ENCODE peak calls at places on chromosome 5, in five cellular contexts. C, S, L, R and O are unnamed samples.

GRCh38 chr5:54243483-54244080 is 66.8 kb downstream of the ARL15 start:
- DNase-seq in C (no peak), S (peak), L (peak), R (peak), O (no peak)

GRCh38 chr5:53037141-53037859 is 48.1 kb downstream of the ITGA2 start:
- DNase-seq in C (no peak), S (no peak), L (no peak), R (no peak), O (no peak)

GRCh38 chr5:181243521-181244307 is at the start of gene RACK1:
- DNase-seq in C (peak), S (peak), L (peak), R (peak), O (peak)

GRCh38 chr5:71925608-71926091 is 181.6 kb upstream of the MAP1B start:
- DNase-seq in C (no peak), S (no peak), L (no peak), R (no peak), O (no peak)

GRCh38 chr5:160188151-160188967 is 40.9 kb upstream of the FABP6 start:
- DNase-seq in C (peak), S (peak), L (no peak), R (no peak), O (no peak)

GRCh38 chr5:32710335-32710858 is 724 bp upstream of the NPR3 start:
- DNase-seq in C (peak), S (no peak), L (peak), R (no peak), O (no peak)

GRCh38 chr5:1089621-1090040 is 22.2 kb downstream of the SLC12A7 start:
- DNase-seq in C (no peak), S (no peak), L (no peak), R (no peak), O (no peak)

GRCh38 chr5:179801304-179802206 is 5.1 kb downstream of the MGAT4B start:
- DNase-seq in C (peak), S (peak), L (peak), R (peak), O (no peak)

GRCh38 chr5:103582364-103582763 is 19.8 kb upstream of the NUDT12 start:
- DNase-seq in C (no peak), S (peak), L (peak), R (peak), O (no peak)

GRCh38 chr5:119054082-119054481 is 16.8 kb upstream of the DMXL1 start:
- DNase-seq in C (no peak), S (no peak), L (no peak), R (no peak), O (no peak)

GRCh38 chr5:145981612-145982571 is 45.5 kb downstream of the SH3RF2 start:
- DNase-seq in C (no peak), S (no peak), L (no peak), R (peak), O (no peak)

GRCh38 chr5:4802044-4802443 is 338.1 kb upstream of the ADAMTS16 start:
- DNase-seq in C (no peak), S (no peak), L (no peak), R (no peak), O (no peak)

GRCh38 chr5:143708672-143709071 is 103.3 kb upstream of the HMHB1 start:
- DNase-seq in C (no peak), S (no peak), L (no peak), R (no peak), O (no peak)

GRCh38 chr5:143648696-143649095 is 163.3 kb upstream of the HMHB1 start:
- DNase-seq in C (no peak), S (peak), L (peak), R (no peak), O (no peak)

GRCh38 chr5:32443541-32444190 is 874 bp downstream of the ZFR start:
- DNase-seq in C (peak), S (peak), L (peak), R (no peak), O (no peak)

GRCh38 chr5:72067682-72068470 is 39.4 kb upstream of the MAP1B start:
- DNase-seq in C (no peak), S (no peak), L (no peak), R (no peak), O (no peak)

GRCh38 chr5:7745882-7746735 is 104.8 kb downstream of the CFAP90 start:
- DNase-seq in C (peak), S (peak), L (peak), R (peak), O (peak)

GRCh38 chr5:97062046-97062445 is 80.4 kb downstream of the LIX1 start:
- DNase-seq in C (no peak), S (no peak), L (peak), R (no peak), O (no peak)

GRCh38 chr5:32144637-32145207 is 29.4 kb downstream of the GOLPH3 start:
- DNase-seq in C (no peak), S (no peak), L (peak), R (no peak), O (no peak)

GRCh38 chr5:174271316-174271715 is 225.8 kb downstream of the NSG2 start:
- DNase-seq in C (no peak), S (no peak), L (no peak), R (no peak), O (no peak)

GRCh38 chr5:17255471-17256016 is 38.1 kb downstream of the BASP1 start:
- DNase-seq in C (no peak), S (no peak), L (no peak), R (no peak), O (peak)

GRCh38 chr5:2519153-2519552 is 232.3 kb downstream of the IRX2 start:
- DNase-seq in C (no peak), S (no peak), L (no peak), R (no peak), O (no peak)

GRCh38 chr5:172149073-172149472 is 39.0 kb downstream of the STK10 start:
- DNase-seq in C (no peak), S (peak), L (no peak), R (no peak), O (no peak)

GRCh38 chr5:77218263-77218662 is 7.8 kb downstream of the PDE8B start:
- DNase-seq in C (no peak), S (no peak), L (peak), R (no peak), O (no peak)

GRCh38 chr5:123776761-123777160 is 264.8 kb downstream of the CSNK1G3 start:
- DNase-seq in C (no peak), S (no peak), L (no peak), R (no peak), O (no peak)

GRCh38 chr5:176152933-176153317 is 85.3 kb upstream of the SIMC1 start:
- DNase-seq in C (no peak), S (no peak), L (no peak), R (no peak), O (no peak)
- TF ChIP-seq GABPA in C (no peak), S (no peak), L (no peak), R (no peak), O (no peak)

GRCh38 chr5:141343953-141344463 is 379 bp downstream of the PCDHGA3 start:
- DNase-seq in C (no peak), S (no peak), L (no peak), R (no peak), O (no peak)
- H3K4me3 ChIP-seq in C (no peak), S (peak), L (no peak), R (no peak), O (no peak)

GRCh38 chr5:164202338-164202737 is 696.9 kb downstream of the MAT2B start:
- DNase-seq in C (no peak), S (no peak), L (no peak), R (no peak), O (no peak)

GRCh38 chr5:164203581-164204225 is 698.3 kb downstream of the MAT2B start:
- DNase-seq in C (no peak), S (no peak), L (no peak), R (no peak), O (no peak)

GRCh38 chr5:164206196-164206595 is 700.8 kb downstream of the MAT2B start:
- DNase-seq in C (no peak), S (no peak), L (peak), R (no peak), O (no peak)

GRCh38 chr5:164204338-164204946 is 699.0 kb downstream of the MAT2B start:
- DNase-seq in C (no peak), S (no peak), L (no peak), R (no peak), O (no peak)

DNA sequence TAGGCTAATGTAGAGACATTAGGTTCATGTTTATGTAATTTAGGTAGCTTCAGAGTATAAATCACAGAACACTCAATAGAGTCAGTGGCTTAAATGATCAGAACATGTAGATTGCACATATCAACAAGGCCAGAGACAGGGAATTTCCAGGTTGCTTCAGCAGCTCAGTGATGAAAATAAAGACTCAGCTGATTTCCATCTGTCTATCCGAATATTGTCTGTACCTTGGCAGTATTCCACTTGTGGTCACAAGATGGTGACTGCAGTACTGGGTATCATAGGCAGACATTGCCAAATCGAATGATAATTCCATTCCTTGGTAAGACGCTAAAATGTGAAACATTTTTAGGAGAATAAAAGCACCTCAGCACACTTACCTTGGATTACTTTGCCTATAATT is 702.2 kb downstream of the MAT2B start:
- DNase-seq in C (no peak), S (no peak), L (no peak), R (no peak), O (no peak)
- TF ChIP-seq GABPA in C (no peak), S (no peak), L (no peak), R (no peak), O (no peak)

GRCh38 chr5:132733499-132734148 is 3.7 kb downstream of the KIF3A start:
- DNase-seq in C (no peak), S (no peak), L (no peak), R (no peak), O (no peak)
- H3K4me3 ChIP-seq in C (no peak), S (no peak), L (no peak), R (no peak), O (no peak)

GRCh38 chr5:87390576-87391199 is 22.0 kb downstream of the CCNH start:
- DNase-seq in C (no peak), S (no peak), L (no peak), R (no peak), O (no peak)

GRCh38 chr5:87392170-87392569 is 20.6 kb downstream of the CCNH start:
- DNase-seq in C (no peak), S (no peak), L (no peak), R (no peak), O (no peak)

GRCh38 chr5:87390075-87390474 is 22.7 kb downstream of the CCNH start:
- DNase-seq in C (no peak), S (no peak), L (no peak), R (no peak), O (no peak)

GRCh38 chr5:87394407-87394806 is 18.3 kb downstream of the CCNH start:
- DNase-seq in C (no peak), S (no peak), L (no peak), R (no peak), O (no peak)

DNA sequence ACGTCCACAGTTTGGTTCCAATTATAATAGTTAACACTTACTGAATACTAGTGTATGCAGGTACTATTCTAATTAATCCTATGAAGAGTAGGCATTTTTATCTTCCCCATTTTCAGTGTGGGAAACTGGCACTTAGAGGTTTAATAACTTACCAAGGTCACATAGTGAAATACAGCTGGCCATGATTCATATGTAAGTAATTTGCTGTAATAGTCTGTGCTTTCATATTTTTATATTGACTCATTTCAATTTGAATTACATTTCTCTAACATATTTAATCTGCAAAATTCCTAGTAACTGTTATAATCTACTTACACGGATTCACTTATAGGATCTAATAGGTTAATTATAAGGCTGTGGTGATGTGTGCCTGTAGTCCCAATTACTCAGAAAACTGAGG is 19.4 kb downstream of the CCNH start:
- DNase-seq in C (no peak), S (no peak), L (no peak), R (no peak), O (no peak)
- TF ChIP-seq GABPA in C (no peak), S (no peak), L (no peak), R (no peak), O (no peak)